ENCODE peak calls at places on chromosomes 1 and 21, in four cellular contexts. Z is lower lobe of right lung; K is CD8-positive, alpha-beta T cell; Y is fibroblast of lung. E is an unnamed sample.

GRCh38 chr1:60924964-60925798 is 157.2 kb upstream of the NFIA start:
- DNase-seq in Z (no peak), K (no peak), Y (no peak), E (no peak)

GRCh38 chr1:42747125-42747524 is 7.1 kb upstream of the CLDN19 start:
- DNase-seq in Z (no peak), K (peak; percentile 39), Y (no peak), E (peak; percentile 15)

GRCh38 chr1:203686091-203686632 is 59.5 kb downstream of the ATP2B4 start:
- DNase-seq in Z (no peak), K (no peak), Y (no peak), E (no peak)

GRCh38 chr21:40625991-40626390 is 221.0 kb downstream of the DSCAM start:
- DNase-seq in Z (no peak), K (no peak), Y (no peak), E (no peak)

GRCh38 chr1:151846062-151846568 is 6.5 kb upstream of the C2CD4D start:
- DNase-seq in Z (no peak), K (no peak), Y (peak; percentile 54), E (peak; percentile 75)

GRCh38 chr1:204560590-204560989 is 44.4 kb downstream of the MDM4 start:
- DNase-seq in Z (no peak), K (no peak), Y (peak; percentile 71), E (peak; percentile 50)

GRCh38 chr1:55284856-55285255 is 69.7 kb upstream of the USP24 start:
- DNase-seq in Z (no peak), K (no peak), Y (peak; percentile 32), E (peak; percentile 73)

GRCh38 chr1:62672029-62672428 is 16.2 kb downstream of the DOCK7 start:
- DNase-seq in Z (no peak), K (no peak), Y (no peak), E (no peak)

GRCh38 chr1:232423591-232423990 is 206.3 kb downstream of the SIPA1L2 start:
- DNase-seq in Z (no peak), K (no peak), Y (no peak), E (peak; percentile 52)

GRCh38 chr1:215710340-215710971 is 143.4 kb downstream of the KCTD3 start:
- DNase-seq in Z (no peak), K (no peak), Y (peak; percentile 41), E (peak; percentile 74)

GRCh38 chr21:35324372-35325220 is 275.5 kb upstream of the RUNX1 start:
- DNase-seq in Z (no peak), K (no peak), Y (peak; percentile 88), E (peak; percentile 82)

GRCh38 chr1:234866007-234866866 is 256.3 kb upstream of the IRF2BP2 start:
- DNase-seq in Z (peak; percentile 52), K (no peak), Y (peak; percentile 88), E (peak; percentile 89)

GRCh38 chr21:26405735-26406361 is 167.2 kb downstream of the CYYR1 start:
- DNase-seq in Z (no peak), K (no peak), Y (peak; percentile 91), E (peak; percentile 90)

GRCh38 chr1:119469741-119470140 is 37.3 kb upstream of the HSD3B1 start:
- DNase-seq in Z (no peak), K (no peak), Y (no peak), E (no peak)

GRCh38 chr1:116857092-116857491 is 52.6 kb upstream of the PTGFRN start:
- DNase-seq in Z (no peak), K (no peak), Y (no peak), E (no peak)

GRCh38 chr1:89149229-89149628 is 23.3 kb upstream of the GBP2 start:
- DNase-seq in Z (no peak), K (no peak), Y (peak; percentile 21), E (peak; percentile 54)

GRCh38 chr21:46461909-46462308 is 3.2 kb downstream of the DIP2A start:
- DNase-seq in Z (no peak), K (no peak), Y (no peak), E (no peak)

GRCh38 chr1:159946242-159947187 is 1.1 kb upstream of the IGSF9 start:
- DNase-seq in Z (no peak), K (no peak), Y (no peak), E (no peak)

GRCh38 chr1:226738421-226738994 is 574 bp downstream of the ITPKB start:
- DNase-seq in Z (peak; percentile 65), K (peak; percentile 57), Y (peak; percentile 44), E (peak; percentile 25)

GRCh38 chr1:208467401-208467800 is 223.2 kb upstream of the PLXNA2 start:
- DNase-seq in Z (no peak), K (no peak), Y (no peak), E (no peak)

GRCh38 chr1:205317311-205317917 is 4.1 kb downstream of the NUAK2 start:
- DNase-seq in Z (peak; percentile 94), K (no peak), Y (peak; percentile 59), E (peak; percentile 36)

GRCh38 chr1:180412583-180412982 is 89.8 kb downstream of the ACBD6 start:
- DNase-seq in Z (no peak), K (no peak), Y (no peak), E (no peak)

GRCh38 chr21:46109251-46110221 is 11.6 kb downstream of the COL6A2 start:
- DNase-seq in Z (no peak), K (peak; percentile 3), Y (no peak), E (no peak)

GRCh38 chr21:45254557-45254930 is 33.2 kb downstream of the POFUT2 start:
- DNase-seq in Z (no peak), K (no peak), Y (no peak), E (no peak)

GRCh38 chr1:184827600-184828368 is 73.1 kb upstream of the EDEM3 start:
- DNase-seq in Z (no peak), K (no peak), Y (peak; percentile 88), E (peak; percentile 77)

GRCh38 chr1:181086926-181087325 is 1.6 kb upstream of the IER5 start:
- DNase-seq in Z (no peak), K (no peak), Y (peak; percentile 76), E (peak; percentile 58)

GRCh38 chr1:115491303-115492018 is 150.3 kb upstream of the VANGL1 start:
- DNase-seq in Z (no peak), K (no peak), Y (no peak), E (no peak)

GRCh38 chr21:43866233-43866632 is 1.2 kb downstream of the AGPAT3 start:
- DNase-seq in Z (no peak), K (peak; percentile 48), Y (peak; percentile 56), E (peak; percentile 52)

GRCh38 chr1:2250721-2251281 is 22.7 kb downstream of the SKI start:
- DNase-seq in Z (peak; percentile 55), K (no peak), Y (no peak), E (no peak)

GRCh38 chr1:97252076-97252475 is 530.5 kb downstream of the PTBP2 start:
- DNase-seq in Z (no peak), K (no peak), Y (peak; percentile 80), E (peak; percentile 92)

GRCh38 chr1:62131093-62131725 is 63.4 kb upstream of the L1TD1 start:
- DNase-seq in Z (no peak), K (no peak), Y (peak; percentile 55), E (peak; percentile 78)